ENCODE peak calls at places on chromosomes 12 and 14, in nine cellular contexts. One of them, this sample, is unnamed.

GRCh38 chr12:95763809-95764253 is 26.7 kb downstream of the NTN4 start:
- DNase-seq in AG10803: peak; percentile 80
- DNase-seq in astrocyte of the spinal cord: peak; percentile 86
- DNase-seq in HCT116: peak; percentile 52
- DNase-seq in BE2C: no peak
- DNase-seq in mucosa of descending colon: no peak
- DNase-seq in kidney: no peak
- DNase-seq in HL-60: no peak
- DNase-seq in fibroblast of lung: peak; percentile 80
- DNase-seq in this sample: peak; percentile 37

GRCh38 chr12:91406920-91407341 is 224.3 kb upstream of the DCN start:
- DNase-seq in AG10803: peak; percentile 1
- DNase-seq in kidney: no peak
- DNase-seq in fibroblast of lung: peak; percentile 36
- DNase-seq in astrocyte of the spinal cord: peak; percentile 9
- DNase-seq in mucosa of descending colon: no peak
- DNase-seq in BE2C: no peak
- DNase-seq in HCT116: peak; percentile 13
- DNase-seq in HL-60: no peak
- DNase-seq in this sample: peak; percentile 98

GRCh38 chr14:24665440-24665991 is 31.5 kb upstream of the GZMB start:
- DNase-seq in fibroblast of lung: no peak
- DNase-seq in HCT116: no peak
- DNase-seq in kidney: no peak
- DNase-seq in HL-60: no peak
- DNase-seq in BE2C: no peak
- DNase-seq in astrocyte of the spinal cord: no peak
- DNase-seq in mucosa of descending colon: no peak
- DNase-seq in AG10803: no peak
- DNase-seq in this sample: no peak

GRCh38 chr12:18259906-18260682 is 1.2 kb upstream of the PIK3C2G start:
- DNase-seq in HL-60: no peak
- DNase-seq in mucosa of descending colon: no peak
- DNase-seq in kidney: no peak
- DNase-seq in AG10803: no peak
- DNase-seq in HCT116: no peak
- DNase-seq in BE2C: no peak
- DNase-seq in fibroblast of lung: no peak
- DNase-seq in astrocyte of the spinal cord: no peak
- DNase-seq in this sample: no peak

GRCh38 chr14:61547186-61548121 is 147.9 kb upstream of the HIF1A start:
- DNase-seq in astrocyte of the spinal cord: peak; percentile 90
- DNase-seq in mucosa of descending colon: no peak
- DNase-seq in BE2C: no peak
- DNase-seq in AG10803: peak; percentile 91
- DNase-seq in HCT116: no peak
- DNase-seq in kidney: no peak
- DNase-seq in HL-60: no peak
- DNase-seq in fibroblast of lung: peak; percentile 92
- DNase-seq in this sample: no peak

GRCh38 chr14:99908653-99909250 is 115.5 kb downstream of the EML1 start:
- DNase-seq in HL-60: no peak
- DNase-seq in BE2C: no peak
- DNase-seq in kidney: no peak
- DNase-seq in HCT116: no peak
- DNase-seq in astrocyte of the spinal cord: no peak
- DNase-seq in mucosa of descending colon: no peak
- DNase-seq in AG10803: no peak
- DNase-seq in fibroblast of lung: no peak
- DNase-seq in this sample: no peak

GRCh38 chr12:45532113-45532512 is 197.4 kb upstream of the ARID2 start:
- DNase-seq in astrocyte of the spinal cord: no peak
- DNase-seq in mucosa of descending colon: no peak
- DNase-seq in fibroblast of lung: no peak
- DNase-seq in AG10803: no peak
- DNase-seq in kidney: no peak
- DNase-seq in BE2C: no peak
- DNase-seq in HCT116: no peak
- DNase-seq in HL-60: no peak
- DNase-seq in this sample: no peak

GRCh38 chr12:92784795-92785562 is 82.2 kb downstream of the PLEKHG7 start:
- DNase-seq in kidney: no peak
- DNase-seq in HL-60: peak; percentile 38
- DNase-seq in BE2C: peak; percentile 27
- DNase-seq in HCT116: peak; percentile 72
- DNase-seq in astrocyte of the spinal cord: peak; percentile 87
- DNase-seq in fibroblast of lung: peak; percentile 76
- DNase-seq in AG10803: peak; percentile 65
- DNase-seq in mucosa of descending colon: no peak
- DNase-seq in this sample: no peak

GRCh38 chr14:51704465-51705050 is 52.8 kb downstream of the FRMD6 start:
- DNase-seq in kidney: no peak
- DNase-seq in astrocyte of the spinal cord: peak; percentile 80
- DNase-seq in mucosa of descending colon: no peak
- DNase-seq in HCT116: no peak
- DNase-seq in BE2C: no peak
- DNase-seq in fibroblast of lung: no peak
- DNase-seq in HL-60: no peak
- DNase-seq in AG10803: no peak
- DNase-seq in this sample: no peak

DNA sequence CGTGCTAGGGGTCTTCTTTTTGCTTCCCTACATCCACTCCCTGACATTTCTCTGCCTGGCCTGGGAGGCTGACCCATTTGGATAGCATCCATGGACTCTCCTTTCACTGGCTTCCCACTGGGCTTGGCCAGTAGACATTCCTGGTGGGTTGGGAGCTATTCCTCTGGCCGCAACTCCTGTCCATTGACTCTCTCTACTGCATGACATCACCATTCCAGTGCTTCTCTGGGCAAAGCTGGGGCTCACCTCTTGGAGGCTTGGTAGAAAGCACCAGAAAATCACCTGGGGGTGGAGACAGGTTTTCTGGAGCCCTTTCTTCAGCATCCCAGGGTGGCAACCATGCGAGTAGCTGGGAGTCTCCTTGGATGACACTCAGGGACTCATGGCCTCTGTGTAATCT is 16.7 kb upstream of the LHX5 start:
- DNase-seq in fibroblast of lung: no peak
- DNase-seq in kidney: no peak
- DNase-seq in HL-60: no peak
- DNase-seq in HCT116: no peak
- DNase-seq in BE2C: no peak
- DNase-seq in mucosa of descending colon: no peak
- DNase-seq in AG10803: no peak
- DNase-seq in astrocyte of the spinal cord: no peak
- DNase-seq in this sample: no peak
- H3K4me3 ChIP-seq in fibroblast of lung: no peak overlapping the region
- H3K4me3 ChIP-seq in kidney: no peak overlapping the region
- H3K4me3 ChIP-seq in HL-60: no peak overlapping the region
- H3K4me3 ChIP-seq in HCT116: no peak overlapping the region
- H3K4me3 ChIP-seq in BE2C: no peak overlapping the region
- H3K4me3 ChIP-seq in mucosa of descending colon: no peak overlapping the region
- H3K4me3 ChIP-seq in AG10803: no peak overlapping the region
- H3K4me3 ChIP-seq in astrocyte of the spinal cord: no peak overlapping the region
- H3K4me3 ChIP-seq in this sample: no peak overlapping the region

GRCh38 chr14:93212432-93212831 is 5.4 kb downstream of the UBR7 start:
- DNase-seq in astrocyte of the spinal cord: no peak
- DNase-seq in HCT116: no peak
- DNase-seq in mucosa of descending colon: no peak
- DNase-seq in BE2C: no peak
- DNase-seq in AG10803: no peak
- DNase-seq in kidney: no peak
- DNase-seq in fibroblast of lung: no peak
- DNase-seq in HL-60: no peak
- DNase-seq in this sample: no peak

GRCh38 chr14:93201155-93201704 is 5.6 kb downstream of the GON7 start:
- DNase-seq in mucosa of descending colon: no peak
- DNase-seq in kidney: no peak
- DNase-seq in AG10803: no peak
- DNase-seq in HCT116: no peak
- DNase-seq in astrocyte of the spinal cord: no peak
- DNase-seq in fibroblast of lung: no peak
- DNase-seq in BE2C: no peak
- DNase-seq in HL-60: no peak
- DNase-seq in this sample: no peak

GRCh38 chr14:93207468-93208308 is 632 bp downstream of the UBR7 start:
- DNase-seq in HCT116: no peak
- DNase-seq in mucosa of descending colon: no peak
- DNase-seq in kidney: no peak
- DNase-seq in fibroblast of lung: peak; percentile 65
- DNase-seq in astrocyte of the spinal cord: peak; percentile 66
- DNase-seq in AG10803: peak; percentile 48
- DNase-seq in BE2C: peak; percentile 71
- DNase-seq in HL-60: peak; percentile 42
- DNase-seq in this sample: no peak

DNA sequence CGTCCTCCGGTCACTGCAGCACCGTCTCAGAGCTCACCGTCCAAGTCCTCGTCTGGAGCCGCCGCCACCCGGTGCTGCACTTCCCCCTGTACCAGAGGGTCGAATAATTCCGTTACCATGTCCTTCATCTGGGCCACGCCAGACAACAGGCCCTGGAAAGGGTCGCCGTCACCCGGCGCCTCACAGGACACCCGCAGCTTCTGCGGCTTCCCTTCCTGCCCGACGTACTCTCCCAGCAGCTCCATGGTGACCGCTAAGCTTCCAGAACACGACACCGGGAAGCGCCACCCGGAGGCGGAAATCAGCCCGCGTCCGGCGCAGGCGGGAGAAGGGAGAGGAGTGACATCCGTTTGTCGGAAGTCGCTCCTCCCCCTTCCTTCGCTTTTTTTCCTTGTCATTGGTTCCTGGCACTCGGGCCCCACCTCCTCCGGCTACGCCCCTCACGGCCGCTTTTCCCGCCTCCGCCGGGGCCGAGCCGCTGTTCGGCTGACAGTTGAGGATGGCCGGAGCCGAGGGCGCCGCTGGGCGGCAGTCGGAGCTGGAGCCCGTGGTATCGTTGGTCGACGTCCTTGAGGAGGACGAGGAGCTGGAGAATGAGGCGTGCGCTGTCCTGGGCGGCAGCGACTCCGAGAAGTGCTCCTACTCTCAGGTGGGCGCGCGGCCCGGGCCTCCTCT is at the start of the genes GON7 and UBR7:
- DNase-seq in HL-60: peak; percentile 94
- DNase-seq in BE2C: peak; percentile 98
- DNase-seq in AG10803: peak; percentile 95
- DNase-seq in kidney: peak; percentile 98
- DNase-seq in fibroblast of lung: peak; percentile 97
- DNase-seq in astrocyte of the spinal cord: peak; percentile 98
- DNase-seq in HCT116: peak; percentile 93
- DNase-seq in mucosa of descending colon: peak; percentile 96
- DNase-seq in this sample: peak; percentile 89
- TF ChIP-seq CTCF in HL-60: no peak
- TF ChIP-seq CTCF in BE2C: peak; percentile 44
- TF ChIP-seq CTCF in AG10803: peak; percentile 34
- TF ChIP-seq CTCF in kidney: peak; percentile 36
- TF ChIP-seq CTCF in fibroblast of lung: no peak
- TF ChIP-seq CTCF in astrocyte of the spinal cord: no peak
- TF ChIP-seq CTCF in HCT116: no peak
- TF ChIP-seq CTCF in mucosa of descending colon: peak; percentile 19
- TF ChIP-seq CTCF in this sample: peak; percentile 20

GRCh38 chr12:71655495-71655894 is 8.2 kb downstream of the ZFC3H1 start:
- DNase-seq in kidney: no peak
- DNase-seq in astrocyte of the spinal cord: no peak
- DNase-seq in AG10803: no peak
- DNase-seq in HCT116: no peak
- DNase-seq in mucosa of descending colon: no peak
- DNase-seq in fibroblast of lung: no peak
- DNase-seq in BE2C: no peak
- DNase-seq in HL-60: no peak
- DNase-seq in this sample: no peak

GRCh38 chr12:71654200-71654599 is 9.4 kb downstream of the ZFC3H1 start:
- DNase-seq in astrocyte of the spinal cord: no peak
- DNase-seq in fibroblast of lung: no peak
- DNase-seq in AG10803: no peak
- DNase-seq in mucosa of descending colon: peak; percentile 11
- DNase-seq in BE2C: no peak
- DNase-seq in kidney: no peak
- DNase-seq in HCT116: no peak
- DNase-seq in HL-60: no peak
- DNase-seq in this sample: no peak

GRCh38 chr12:71652656-71653055 is 11.0 kb downstream of the ZFC3H1 start:
- DNase-seq in AG10803: peak; percentile 71
- DNase-seq in fibroblast of lung: no peak
- DNase-seq in HCT116: no peak
- DNase-seq in mucosa of descending colon: no peak
- DNase-seq in astrocyte of the spinal cord: no peak
- DNase-seq in BE2C: no peak
- DNase-seq in kidney: no peak
- DNase-seq in HL-60: no peak
- DNase-seq in this sample: no peak

GRCh38 chr12:71653137-71653536 is 10.5 kb downstream of the ZFC3H1 start:
- DNase-seq in astrocyte of the spinal cord: no peak
- DNase-seq in mucosa of descending colon: no peak
- DNase-seq in AG10803: no peak
- DNase-seq in HL-60: no peak
- DNase-seq in kidney: no peak
- DNase-seq in fibroblast of lung: no peak
- DNase-seq in BE2C: no peak
- DNase-seq in HCT116: no peak
- DNase-seq in this sample: no peak

DNA sequence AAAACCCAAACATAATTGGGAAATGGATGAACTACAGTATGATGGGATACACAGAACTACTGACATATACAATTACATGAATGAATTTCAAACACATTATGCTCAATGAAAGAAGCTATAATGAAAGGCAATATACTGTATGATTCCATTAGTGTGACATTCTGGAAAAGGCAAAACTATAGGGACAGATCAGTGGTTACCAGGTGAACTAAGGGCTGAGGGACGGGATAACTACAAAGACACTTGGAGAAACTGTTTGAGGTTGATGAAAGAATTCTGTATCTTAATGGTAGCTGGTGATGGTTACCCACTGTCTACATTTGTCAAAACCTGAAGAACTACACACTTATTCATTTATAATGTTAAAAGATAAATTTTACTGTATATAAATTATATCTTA is 7.7 kb downstream of the ZFC3H1 start:
- DNase-seq in mucosa of descending colon: no peak
- DNase-seq in AG10803: no peak
- DNase-seq in kidney: no peak
- DNase-seq in BE2C: no peak
- DNase-seq in astrocyte of the spinal cord: no peak
- DNase-seq in HCT116: no peak
- DNase-seq in fibroblast of lung: no peak
- DNase-seq in HL-60: no peak
- DNase-seq in this sample: no peak
- H3K4me3 ChIP-seq in mucosa of descending colon: no peak overlapping the region
- H3K4me3 ChIP-seq in AG10803: no peak overlapping the region
- H3K4me3 ChIP-seq in kidney: no peak overlapping the region
- H3K4me3 ChIP-seq in BE2C: no peak overlapping the region
- H3K4me3 ChIP-seq in astrocyte of the spinal cord: no peak overlapping the region
- H3K4me3 ChIP-seq in HCT116: no peak overlapping the region
- H3K4me3 ChIP-seq in fibroblast of lung: no peak overlapping the region
- H3K4me3 ChIP-seq in HL-60: no peak overlapping the region
- H3K4me3 ChIP-seq in this sample: no peak overlapping the region

GRCh38 chr12:128543493-128543892 is 276.5 kb downstream of the TMEM132C start:
- DNase-seq in fibroblast of lung: no peak
- DNase-seq in kidney: no peak
- DNase-seq in astrocyte of the spinal cord: no peak
- DNase-seq in AG10803: no peak
- DNase-seq in BE2C: no peak
- DNase-seq in HL-60: no peak
- DNase-seq in mucosa of descending colon: no peak
- DNase-seq in HCT116: no peak
- DNase-seq in this sample: no peak
- TF ChIP-seq CTCF in fibroblast of lung: no peak
- TF ChIP-seq CTCF in kidney: no peak
- TF ChIP-seq CTCF in astrocyte of the spinal cord: no peak
- TF ChIP-seq CTCF in AG10803: no peak
- TF ChIP-seq CTCF in BE2C: no peak
- TF ChIP-seq CTCF in HL-60: no peak
- TF ChIP-seq CTCF in mucosa of descending colon: no peak
- TF ChIP-seq CTCF in HCT116: no peak
- TF ChIP-seq CTCF in this sample: no peak